ENCODE peak calls at places on chromosomes 2 and 18, in five cellular contexts. S, T, G, H and B are unnamed samples.

GRCh38 chr2:217521820-217522219 is 481.0 kb downstream of the TNS1 start:
- ATAC-seq in H (no peak), T (no peak), G (no peak), S (no peak), B (peak; percentile 75)

GRCh38 chr2:172613610-172614231 is 57.8 kb downstream of the PDK1 start:
- ATAC-seq in H (no peak), G (no peak), S (no peak), T (no peak), B (no peak)

GRCh38 chr2:73776381-73776780 is 3.5 kb downstream of the DUSP11 start:
- ATAC-seq in H (no peak), T (no peak), G (no peak), S (no peak), B (no peak)

GRCh38 chr18:2518473-2518872 is 52.8 kb downstream of the METTL4 start:
- ATAC-seq in H (peak; percentile 21), S (no peak), G (no peak), T (no peak), B (no peak)

GRCh38 chr2:26477911-26478253 is at the start of gene OTOF:
- ATAC-seq in T (peak; percentile 9), H (peak; percentile 24), S (no peak), G (peak; percentile 85), B (peak; percentile 60)

GRCh38 chr2:218622606-218623238 is 15.0 kb downstream of the PLCD4 start:
- ATAC-seq in G (peak; percentile 39), S (no peak), H (no peak), T (no peak), B (no peak)

GRCh38 chr18:23143871-23144270 is 8.6 kb downstream of the CABLES1 start:
- ATAC-seq in G (peak; percentile 29), S (no peak), H (peak; percentile 48), T (peak; percentile 77), B (peak; percentile 18)

GRCh38 chr2:71150082-71150816 is 19.8 kb downstream of the MPHOSPH10 start:
- ATAC-seq in G (peak; percentile 53), T (peak; percentile 57), S (no peak), H (no peak), B (no peak)

GRCh38 chr2:54783349-54783748 is 59.9 kb downstream of the EML6 start:
- ATAC-seq in S (no peak), H (no peak), G (no peak), T (no peak), B (no peak)

GRCh38 chr18:36217348-36217747 is 30.1 kb downstream of the MOCOS start:
- ATAC-seq in G (no peak), S (no peak), H (no peak), T (no peak), B (no peak)

GRCh38 chr2:236541008-236541562 is 28.5 kb upstream of the ACKR3 start:
- ATAC-seq in H (no peak), G (no peak), S (no peak), T (no peak), B (no peak)

GRCh38 chr2:186746584-186746983 is 52.7 kb downstream of the FAM171B start:
- ATAC-seq in G (no peak), S (no peak), H (no peak), T (no peak), B (no peak)

GRCh38 chr2:55233658-55233940 is 1.1 kb downstream of the RPS27A start:
- ATAC-seq in H (no peak), S (no peak), G (no peak), T (no peak), B (no peak)

GRCh38 chr2:176172007-176172747 is 15.1 kb downstream of the HOXD3 start:
- ATAC-seq in T (no peak), S (no peak), H (peak; percentile 47), G (no peak), B (no peak)

GRCh38 chr2:46669996-46670793 is 190.8 kb downstream of the TMEM247 start:
- ATAC-seq in H (no peak), S (no peak), G (peak; percentile 65), T (no peak), B (no peak)

GRCh38 chr2:190717764-190718651 is 69.1 kb downstream of the NAB1 start:
- ATAC-seq in T (no peak), G (no peak), S (no peak), H (no peak), B (no peak)

GRCh38 chr2:15980605-15981098 is 40.3 kb downstream of the MYCN start:
- ATAC-seq in S (no peak), G (no peak), T (no peak), H (no peak), B (no peak)

GRCh38 chr18:9153281-9153680 is 16.7 kb downstream of the ANKRD12 start:
- ATAC-seq in G (no peak), S (no peak), H (no peak), T (no peak), B (no peak)
- H3K4me1 ChIP-seq in G (peaks cover 60% of the 10 kb centered on the region), S (peaks cover 9% of the 10 kb centered on the region), H (peaks cover 80% of the 10 kb centered on the region), T (peaks cover 41% of the 10 kb centered on the region), B (peaks cover 20% of the 10 kb centered on the region)

DNA sequence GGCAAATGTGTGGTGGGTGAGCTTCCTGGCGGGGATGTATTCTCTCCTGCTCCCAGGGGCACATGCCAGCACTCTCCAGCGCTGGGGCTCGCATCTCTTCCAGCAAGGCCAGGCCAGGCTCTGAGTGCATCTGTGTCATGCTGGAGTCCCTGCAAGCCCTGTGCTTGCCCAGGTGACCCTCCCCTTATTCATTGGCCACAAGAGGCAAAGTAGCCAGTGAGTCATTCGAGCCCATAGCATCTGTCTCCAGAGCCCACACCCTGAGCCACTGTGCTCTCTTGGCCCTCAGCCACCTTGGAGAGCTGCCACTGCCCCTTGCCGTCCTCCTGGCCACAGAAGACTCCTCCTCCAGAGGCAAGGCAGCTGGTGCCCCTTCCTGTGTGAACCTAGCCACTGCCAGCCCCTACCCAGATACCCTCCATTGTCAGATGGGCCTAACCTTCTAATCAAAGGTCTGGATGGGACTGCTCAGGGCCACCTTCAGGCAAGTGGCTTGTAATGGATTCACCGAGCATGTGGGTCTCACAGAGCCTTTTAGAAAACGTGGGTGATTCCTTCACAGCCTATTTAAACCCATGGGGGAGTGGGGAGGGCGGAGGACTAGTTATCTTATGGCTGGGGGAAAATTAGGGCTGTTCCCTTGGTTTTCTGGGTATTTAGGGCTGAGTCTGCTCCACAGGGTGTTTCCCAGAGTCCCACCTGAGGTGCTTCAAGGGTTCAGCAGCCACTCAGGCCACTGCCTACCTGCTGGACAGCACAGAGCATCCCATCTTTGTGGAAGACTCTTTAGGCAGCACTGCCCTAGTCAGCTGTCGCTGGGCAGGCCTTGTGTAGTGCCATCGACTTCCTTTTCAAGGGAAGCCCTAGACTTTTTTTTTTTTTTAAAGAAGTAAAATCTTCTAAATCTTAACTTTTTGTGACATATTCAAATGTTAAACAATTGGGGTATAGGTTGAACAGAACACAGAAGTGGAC is 137.4 kb downstream of the ACOXL start:
- ATAC-seq in G (no peak), T (peak; percentile 36), S (no peak), H (peak; percentile 68), B (no peak)
- H3K4me1 ChIP-seq in G (no peaks in the 10 kb centered on the region), T (no peaks in the 10 kb centered on the region), S (no peaks in the 10 kb centered on the region), H (peaks cover 5% of the 10 kb centered on the region), B (no peaks in the 10 kb centered on the region)

GRCh38 chr2:164780611-164781167 is 60.9 kb downstream of the COBLL1 start:
- ATAC-seq in G (no peak), S (no peak), T (peak; percentile 35), H (peak; percentile 5), B (no peak)
- H3K4me1 ChIP-seq in G (peaks cover 79% of the 10 kb centered on the region), S (peaks cover 26% of the 10 kb centered on the region), T (peaks cover 36% of the 10 kb centered on the region), H (peaks cover 35% of the 10 kb centered on the region), B (peaks cover 17% of the 10 kb centered on the region)

GRCh38 chr2:43134571-43134889 is 91.9 kb downstream of the ZFP36L2 start:
- ATAC-seq in H (no peak), T (no peak), S (no peak), G (no peak), B (no peak)

GRCh38 chr2:43136862-43137261 is 89.5 kb downstream of the ZFP36L2 start:
- ATAC-seq in T (peak; percentile 22), G (no peak), S (no peak), H (no peak), B (no peak)

GRCh38 chr2:43133708-43134570 is 92.5 kb downstream of the ZFP36L2 start:
- ATAC-seq in T (peak; percentile 3), H (peak; percentile 8), G (no peak), S (no peak), B (no peak)

GRCh38 chr2:43136011-43136799 is 90.2 kb downstream of the ZFP36L2 start:
- ATAC-seq in G (no peak), T (no peak), S (no peak), H (no peak), B (no peak)

GRCh38 chr2:43135583-43135982 is 90.8 kb downstream of the ZFP36L2 start:
- ATAC-seq in G (peak; percentile 36), T (no peak), H (no peak), S (no peak), B (no peak)
- H3K4me1 ChIP-seq in G (peaks cover 62% of the 10 kb centered on the region), T (peaks cover 76% of the 10 kb centered on the region), H (peaks cover 77% of the 10 kb centered on the region), S (no peaks in the 10 kb centered on the region), B (no peaks in the 10 kb centered on the region)

GRCh38 chr2:226837787-226838603 is 2.1 kb downstream of the RHBDD1 start:
- ATAC-seq in H (no peak), G (no peak), S (no peak), T (no peak), B (no peak)

GRCh38 chr2:226836548-226836885 is 663 bp downstream of the RHBDD1 start:
- ATAC-seq in G (no peak), H (peak; percentile 5), S (no peak), T (no peak), B (no peak)

GRCh38 chr2:226837334-226837733 is 1.5 kb downstream of the RHBDD1 start:
- ATAC-seq in S (no peak), H (no peak), G (no peak), T (no peak), B (no peak)

GRCh38 chr2:226839960-226840359 is 4.1 kb downstream of the RHBDD1 start:
- ATAC-seq in S (no peak), T (no peak), G (no peak), H (no peak), B (no peak)

DNA sequence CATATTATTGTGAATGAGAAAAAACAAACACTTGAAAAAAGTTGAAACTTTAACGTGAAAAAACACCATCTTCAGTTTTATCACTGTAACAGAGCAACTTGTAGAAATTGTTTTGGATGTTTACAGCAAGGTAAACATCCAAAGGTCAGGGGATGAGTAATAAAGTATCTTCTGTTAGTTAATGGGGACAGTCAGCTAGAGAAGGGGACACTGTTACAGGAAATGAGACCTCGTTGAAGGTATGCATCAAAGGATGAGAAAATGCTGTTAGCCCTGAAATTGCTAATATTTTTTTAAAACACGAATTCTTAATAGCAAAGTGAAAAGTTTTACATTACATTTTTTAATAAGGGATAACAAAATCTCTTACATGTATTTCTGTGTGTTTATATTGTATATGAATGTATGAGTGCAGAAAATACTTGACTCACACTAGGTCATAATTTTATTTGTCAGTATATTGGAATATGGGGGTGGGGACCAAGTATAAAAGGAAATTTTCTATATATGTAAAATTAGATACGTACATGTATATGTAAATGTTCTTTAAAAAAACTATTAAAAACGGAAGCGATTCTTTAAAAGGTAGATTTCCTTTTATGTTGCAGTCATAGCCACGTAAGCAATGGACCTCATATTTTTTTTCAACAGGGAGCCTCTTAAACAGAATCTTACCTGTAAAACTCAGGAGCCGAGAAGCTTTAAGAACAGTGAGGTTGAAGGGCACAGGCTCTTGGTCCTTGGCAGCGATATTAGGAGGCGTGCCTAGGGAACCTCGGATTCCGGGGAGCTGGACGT is 3.1 kb downstream of the RHBDD1 start:
- ATAC-seq in G (no peak), S (no peak), T (no peak), H (no peak), B (no peak)
- H3K4me1 ChIP-seq in G (peaks cover 28% of the 10 kb centered on the region), S (peaks cover 5% of the 10 kb centered on the region), T (peaks cover 17% of the 10 kb centered on the region), H (peaks cover 33% of the 10 kb centered on the region), B (peaks cover 8% of the 10 kb centered on the region)

GRCh38 chr2:127070221-127070620 is 36.7 kb downstream of the BIN1 start:
- ATAC-seq in H (no peak), G (no peak), S (no peak), T (no peak), B (no peak)
- H3K4me1 ChIP-seq in H (peaks cover 28% of the 10 kb centered on the region), G (peaks cover 17% of the 10 kb centered on the region), S (no peaks in the 10 kb centered on the region), T (peaks cover 19% of the 10 kb centered on the region), B (peaks cover 12% of the 10 kb centered on the region)